ENCODE peak calls at places on chromosomes 11 and 22, in six cellular contexts. N is lung microvascular endothelial cell, U is activated gamma-delta T cell treated with Interleukin-2 at 50 U/mL for 16 hours, F is cardiac fibroblast, H is KBM-7, A is AG10803. Q is an unnamed sample.

GRCh38 chr11:31437742-31438435 is 68.2 kb downstream of the DNAJC24 start:
- DNase-seq in N (no peak), U (no peak), F (peak), H (no peak), A (peak), Q (no peak)

GRCh38 chr22:40332319-40332781 is 13.9 kb upstream of the ADSL start:
- DNase-seq in N (peak), U (no peak), F (peak), H (no peak), A (no peak), Q (no peak)

GRCh38 chr11:23903044-23903704 is 593.7 kb upstream of the LUZP2 start:
- DNase-seq in N (no peak), U (no peak), F (peak), H (no peak), A (peak), Q (no peak)

GRCh38 chr11:116693206-116694016 is 79.4 kb downstream of the BUD13 start:
- DNase-seq in N (no peak), U (no peak), F (no peak), H (no peak), A (no peak), Q (no peak)

GRCh38 chr22:36439481-36440271 is 41.8 kb downstream of the TXN2 start:
- DNase-seq in N (peak), U (no peak), F (peak), H (no peak), A (peak), Q (no peak)

GRCh38 chr11:57640068-57640800 is 9.5 kb downstream of the YPEL4 start:
- DNase-seq in N (no peak), U (no peak), F (no peak), H (no peak), A (no peak), Q (no peak)

GRCh38 chr11:113176971-113177370 is 137.4 kb upstream of the TTC12 start:
- DNase-seq in N (peak), U (no peak), F (peak), H (no peak), A (peak), Q (no peak)

GRCh38 chr11:8262552-8263108 is 1.0 kb downstream of the LMO1 start:
- DNase-seq in N (peak), U (no peak), F (peak), H (peak), A (peak), Q (peak)

GRCh38 chr11:69242583-69242940 is 51.4 kb upstream of the MYEOV start:
- DNase-seq in N (no peak), U (no peak), F (no peak), H (no peak), A (no peak), Q (no peak)

GRCh38 chr22:49433717-49434611 is 393.7 kb downstream of the BRD1 start:
- DNase-seq in N (peak), U (no peak), F (no peak), H (no peak), A (no peak), Q (peak)

GRCh38 chr22:20779813-20780148 is 5.9 kb downstream of the SERPIND1 start:
- DNase-seq in N (no peak), U (no peak), F (peak), H (no peak), A (no peak), Q (no peak)

Q was measured in COR-L47.